ENCODE peak calls at places on chromosomes 4 and X, in four cellular contexts. One of them, this sample, is unnamed.

GRCh38 chrX:11080721-11081120 is 30.4 kb upstream of the HCCS start:
- DNase-seq in heart left ventricle: no peak
- DNase-seq in astrocyte: no peak
- DNase-seq in lower lobe of right lung: no peak
- DNase-seq in this sample: no peak

GRCh38 chr4:53653484-53654053 is 62.3 kb upstream of the LNX1 start:
- DNase-seq in heart left ventricle: no peak
- DNase-seq in astrocyte: no peak
- DNase-seq in lower lobe of right lung: no peak
- DNase-seq in this sample: no peak

GRCh38 chr4:148831945-148832344 is 389.7 kb upstream of the NR3C2 start:
- DNase-seq in heart left ventricle: no peak
- DNase-seq in astrocyte: peak; percentile 90
- DNase-seq in lower lobe of right lung: no peak
- DNase-seq in this sample: no peak

GRCh38 chr4:136461533-136461932 is 1070.8 kb downstream of the PCDH18 start:
- DNase-seq in heart left ventricle: no peak
- DNase-seq in astrocyte: no peak
- DNase-seq in lower lobe of right lung: no peak
- DNase-seq in this sample: no peak

GRCh38 chr4:70688795-70689231 is 481 bp downstream of the UTP3 start:
- DNase-seq in heart left ventricle: no peak
- DNase-seq in astrocyte: no peak
- DNase-seq in lower lobe of right lung: no peak
- DNase-seq in this sample: no peak

GRCh38 chr4:147704846-147705245 is 20.9 kb upstream of the PRMT9 start:
- DNase-seq in heart left ventricle: no peak
- DNase-seq in astrocyte: no peak
- DNase-seq in lower lobe of right lung: no peak
- DNase-seq in this sample: no peak

GRCh38 chrX:56219702-56220101 is 12.5 kb upstream of the KLF8 start:
- DNase-seq in heart left ventricle: no peak
- DNase-seq in astrocyte: no peak
- DNase-seq in lower lobe of right lung: no peak
- DNase-seq in this sample: no peak

GRCh38 chr4:3252831-3253641 is 4.1 kb downstream of the MSANTD1 start:
- DNase-seq in heart left ventricle: peak; percentile 55
- DNase-seq in astrocyte: no peak
- DNase-seq in lower lobe of right lung: peak; percentile 45
- DNase-seq in this sample: peak; percentile 84

GRCh38 chr4:5156677-5157076 is 105.4 kb downstream of the STK32B start:
- DNase-seq in heart left ventricle: no peak
- DNase-seq in astrocyte: no peak
- DNase-seq in lower lobe of right lung: no peak
- DNase-seq in this sample: no peak

GRCh38 chr4:35952751-35953150 is 291.6 kb downstream of the ARAP2 start:
- DNase-seq in heart left ventricle: no peak
- DNase-seq in astrocyte: no peak
- DNase-seq in lower lobe of right lung: no peak
- DNase-seq in this sample: no peak

GRCh38 chr4:42709392-42710065 is 52.6 kb upstream of the ATP8A1 start:
- DNase-seq in heart left ventricle: no peak
- DNase-seq in astrocyte: no peak
- DNase-seq in lower lobe of right lung: no peak
- DNase-seq in this sample: no peak

GRCh38 chr4:114263233-114263632 is 283.8 kb upstream of the ARSJ start:
- DNase-seq in heart left ventricle: no peak
- DNase-seq in astrocyte: peak; percentile 64
- DNase-seq in lower lobe of right lung: no peak
- DNase-seq in this sample: no peak

GRCh38 chrX:146054311-146054710 is 236.7 kb downstream of the SLITRK2 start:
- DNase-seq in heart left ventricle: no peak
- DNase-seq in astrocyte: no peak
- DNase-seq in lower lobe of right lung: no peak
- DNase-seq in this sample: no peak

GRCh38 chrX:100435726-100436125 is 25.7 kb upstream of the PCDH19 start:
- DNase-seq in heart left ventricle: no peak
- DNase-seq in astrocyte: no peak
- DNase-seq in lower lobe of right lung: no peak
- DNase-seq in this sample: no peak

GRCh38 chrX:71420686-71421085 is 54.5 kb downstream of the TAF1 start:
- DNase-seq in heart left ventricle: no peak
- DNase-seq in astrocyte: no peak
- DNase-seq in lower lobe of right lung: no peak
- DNase-seq in this sample: no peak

GRCh38 chr4:165872443-165873297 is at the start of gene TLL1:
- DNase-seq in heart left ventricle: no peak
- DNase-seq in astrocyte: peak; percentile 16
- DNase-seq in lower lobe of right lung: no peak
- DNase-seq in this sample: peak; percentile 48

GRCh38 chrX:103847174-103847870 is 15.3 kb upstream of the RAB9B start:
- DNase-seq in heart left ventricle: no peak
- DNase-seq in astrocyte: peak; percentile 64
- DNase-seq in lower lobe of right lung: no peak
- DNase-seq in this sample: no peak

GRCh38 chrX:48083212-48083611 is 11.8 kb upstream of the ZNF630 start:
- DNase-seq in heart left ventricle: no peak
- DNase-seq in astrocyte: peak; percentile 10
- DNase-seq in lower lobe of right lung: no peak
- DNase-seq in this sample: no peak

GRCh38 chr4:180150818-180151217 is 2092.4 kb upstream of the TENM3 start:
- DNase-seq in heart left ventricle: no peak
- DNase-seq in astrocyte: no peak
- DNase-seq in lower lobe of right lung: no peak
- DNase-seq in this sample: no peak

GRCh38 chrX:134716620-134717012 is 58.3 kb upstream of the PLAC1 start:
- DNase-seq in heart left ventricle: no peak
- DNase-seq in astrocyte: no peak
- DNase-seq in lower lobe of right lung: no peak
- DNase-seq in this sample: no peak

GRCh38 chrX:2401201-2401589 is 99.6 kb downstream of the DHRSX start:
- DNase-seq in heart left ventricle: no peak
- DNase-seq in astrocyte: peak; percentile 35
- DNase-seq in lower lobe of right lung: no peak
- DNase-seq in this sample: no peak

GRCh38 chrX:17294561-17294960 is 80.4 kb upstream of the NHS start:
- DNase-seq in heart left ventricle: no peak
- DNase-seq in astrocyte: no peak
- DNase-seq in lower lobe of right lung: no peak
- DNase-seq in this sample: no peak

GRCh38 chr4:104967034-104967401 is 179.7 kb upstream of the TET2 start:
- DNase-seq in heart left ventricle: no peak
- DNase-seq in astrocyte: no peak
- DNase-seq in lower lobe of right lung: no peak
- DNase-seq in this sample: no peak

GRCh38 chr4:151434183-151434860 is 25.3 kb downstream of the FHIP1A start:
- DNase-seq in heart left ventricle: no peak
- DNase-seq in astrocyte: peak; percentile 79
- DNase-seq in lower lobe of right lung: no peak
- DNase-seq in this sample: no peak

GRCh38 chr4:137656661-137657060 is 124.4 kb upstream of the PCDH18 start:
- DNase-seq in heart left ventricle: no peak
- DNase-seq in astrocyte: no peak
- DNase-seq in lower lobe of right lung: no peak
- DNase-seq in this sample: no peak

GRCh38 chrX:68909945-68910344 is 81.1 kb downstream of the EFNB1 start:
- DNase-seq in heart left ventricle: no peak
- DNase-seq in astrocyte: no peak
- DNase-seq in lower lobe of right lung: no peak
- DNase-seq in this sample: no peak

GRCh38 chr4:113064244-113064643 is 14.8 kb downstream of the ANK2 start:
- DNase-seq in heart left ventricle: no peak
- DNase-seq in astrocyte: no peak
- DNase-seq in lower lobe of right lung: no peak
- DNase-seq in this sample: no peak

GRCh38 chrX:48961585-48962091 is 4.2 kb upstream of the OTUD5 start:
- DNase-seq in heart left ventricle: no peak
- DNase-seq in astrocyte: no peak
- DNase-seq in lower lobe of right lung: no peak
- DNase-seq in this sample: no peak

GRCh38 chr4:74659576-74660411 is 134.5 kb downstream of the BTC start:
- DNase-seq in heart left ventricle: no peak
- DNase-seq in astrocyte: peak; percentile 99
- DNase-seq in lower lobe of right lung: no peak
- DNase-seq in this sample: no peak

GRCh38 chrX:63920875-63921274 is 135.9 kb upstream of the ARHGEF9 start:
- DNase-seq in heart left ventricle: no peak
- DNase-seq in astrocyte: no peak
- DNase-seq in lower lobe of right lung: no peak
- DNase-seq in this sample: no peak

GRCh38 chr4:10343656-10344055 is 113.6 kb downstream of the ZNF518B start:
- DNase-seq in heart left ventricle: no peak
- DNase-seq in astrocyte: no peak
- DNase-seq in lower lobe of right lung: no peak
- DNase-seq in this sample: no peak

GRCh38 chr4:113355550-113356371 is 306.3 kb downstream of the ANK2 start:
- DNase-seq in heart left ventricle: peak; percentile 66
- DNase-seq in astrocyte: peak; percentile 96
- DNase-seq in lower lobe of right lung: no peak
- DNase-seq in this sample: no peak

GRCh38 chr4:146437778-146438177 is 84.0 kb downstream of the SLC10A7 start:
- DNase-seq in heart left ventricle: no peak
- DNase-seq in astrocyte: no peak
- DNase-seq in lower lobe of right lung: no peak
- DNase-seq in this sample: no peak

GRCh38 chr4:136369073-136369472 is 1163.2 kb downstream of the PCDH18 start:
- DNase-seq in heart left ventricle: no peak
- DNase-seq in astrocyte: peak; percentile 69
- DNase-seq in lower lobe of right lung: no peak
- DNase-seq in this sample: no peak

GRCh38 chrX:153708415-153708814 is 15.8 kb downstream of the BCAP31 start:
- DNase-seq in heart left ventricle: peak; percentile 71
- DNase-seq in astrocyte: peak; percentile 74
- DNase-seq in lower lobe of right lung: peak; percentile 65
- DNase-seq in this sample: no peak
- TF ChIP-seq CTCF in heart left ventricle: peak; percentile 53
- TF ChIP-seq CTCF in astrocyte: peak; percentile 54
- TF ChIP-seq CTCF in lower lobe of right lung: peak; percentile 39
- TF ChIP-seq CTCF in this sample: peak; percentile 81

DNA sequence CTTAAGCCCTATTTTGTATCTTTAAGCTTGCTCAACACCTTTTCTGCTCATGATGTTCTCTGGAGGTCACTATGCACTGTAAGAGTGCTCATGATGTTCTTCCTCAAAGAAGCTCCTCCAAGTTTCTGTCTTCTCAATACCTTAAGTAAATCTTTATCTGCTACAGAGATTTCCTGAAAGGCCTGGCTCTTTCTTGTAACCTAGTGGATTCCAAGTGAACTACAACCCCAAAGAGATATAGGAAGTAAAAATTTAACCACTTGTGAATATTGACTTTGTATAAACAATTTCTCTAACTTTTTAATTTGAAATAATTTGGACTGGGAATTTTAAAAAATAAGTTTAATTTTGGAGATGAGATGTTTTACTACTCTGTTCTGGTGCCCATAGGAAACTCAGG is 39.3 kb upstream of the XK start:
- DNase-seq in heart left ventricle: no peak
- DNase-seq in astrocyte: no peak
- DNase-seq in lower lobe of right lung: no peak
- DNase-seq in this sample: no peak
- TF ChIP-seq CTCF in heart left ventricle: no peak
- TF ChIP-seq CTCF in astrocyte: no peak
- TF ChIP-seq CTCF in lower lobe of right lung: no peak
- TF ChIP-seq CTCF in this sample: no peak

GRCh38 chr4:22500831-22501714 is 14.8 kb downstream of the ADGRA3 start:
- DNase-seq in heart left ventricle: no peak
- DNase-seq in astrocyte: peak; percentile 86
- DNase-seq in lower lobe of right lung: no peak
- DNase-seq in this sample: no peak

GRCh38 chr4:22502895-22503814 is 12.7 kb downstream of the ADGRA3 start:
- DNase-seq in heart left ventricle: no peak
- DNase-seq in astrocyte: peak; percentile 70
- DNase-seq in lower lobe of right lung: no peak
- DNase-seq in this sample: no peak

GRCh38 chr4:22500128-22500611 is 15.7 kb downstream of the ADGRA3 start:
- DNase-seq in heart left ventricle: no peak
- DNase-seq in astrocyte: no peak
- DNase-seq in lower lobe of right lung: no peak
- DNase-seq in this sample: no peak

GRCh38 chr4:22498866-22499265 is 17.0 kb downstream of the ADGRA3 start:
- DNase-seq in heart left ventricle: no peak
- DNase-seq in astrocyte: no peak
- DNase-seq in lower lobe of right lung: no peak
- DNase-seq in this sample: no peak

GRCh38 chr4:22501715-22502095 is 14.2 kb downstream of the ADGRA3 start:
- DNase-seq in heart left ventricle: no peak
- DNase-seq in astrocyte: no peak
- DNase-seq in lower lobe of right lung: no peak
- DNase-seq in this sample: no peak
- TF ChIP-seq CTCF in heart left ventricle: no peak
- TF ChIP-seq CTCF in astrocyte: no peak
- TF ChIP-seq CTCF in lower lobe of right lung: no peak
- TF ChIP-seq CTCF in this sample: no peak

DNA sequence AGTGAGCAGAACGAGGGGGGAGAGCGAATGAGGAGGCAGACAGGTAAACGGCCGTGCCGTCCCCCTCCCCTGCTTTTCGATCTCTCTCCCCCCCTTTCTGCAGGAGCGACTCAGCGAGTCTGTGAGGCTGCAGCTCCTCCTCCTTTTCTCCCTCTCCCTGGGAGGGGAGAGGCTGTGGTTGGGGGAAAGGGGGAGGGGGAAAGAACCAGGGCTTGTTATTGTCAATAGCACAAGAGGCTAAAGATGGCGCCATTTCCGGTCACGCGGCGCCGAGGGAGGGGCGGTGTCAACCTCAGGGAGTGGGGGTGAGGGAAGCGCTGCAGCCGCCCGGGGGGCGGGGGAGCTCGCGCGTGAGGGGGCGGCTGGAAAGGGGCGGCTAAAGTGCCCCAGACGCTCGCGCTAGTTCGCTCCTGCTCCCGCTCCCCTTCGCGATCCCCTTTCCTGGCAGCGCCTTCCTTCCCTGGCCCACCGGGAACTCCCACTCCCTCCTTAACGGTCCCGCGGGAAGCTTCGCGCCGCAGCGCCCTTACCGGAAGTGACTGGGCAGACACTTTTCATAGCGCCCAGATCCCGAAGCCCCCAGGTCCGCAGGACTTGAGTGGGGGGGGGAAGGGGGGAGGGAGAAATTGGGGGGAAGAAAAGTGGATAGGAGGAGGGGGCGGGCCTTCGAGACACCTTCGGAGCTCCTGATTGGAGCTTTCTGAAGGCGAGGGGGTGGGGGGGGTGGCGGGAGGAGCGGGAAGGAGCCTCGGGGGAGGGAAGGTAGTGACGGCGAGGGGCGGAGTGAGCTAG is at the start of gene CUL4B:
- DNase-seq in heart left ventricle: peak; percentile 94
- DNase-seq in astrocyte: peak; percentile 91
- DNase-seq in lower lobe of right lung: peak; percentile 92
- DNase-seq in this sample: peak; percentile 95
- TF ChIP-seq CTCF in heart left ventricle: no peak
- TF ChIP-seq CTCF in astrocyte: no peak
- TF ChIP-seq CTCF in lower lobe of right lung: no peak
- TF ChIP-seq CTCF in this sample: no peak